ENCODE peak calls at places on chromosome 9, in seven cellular contexts. A is adrenal gland, Z is Peyer's patch, R is vagina, O is testis, W is tibial nerve, P is endothelial cell of umbilical vein. H is an unnamed sample.

GRCh38 chr9:114035221-114035844 is 42.8 kb downstream of the AMBP start:
- DNase-seq in W (no peak), A (peak; percentile 57), P (no peak), Z (peak; percentile 9), O (no peak), R (no peak), H (peak; percentile 16)

GRCh38 chr9:16434522-16434921 is 435.9 kb downstream of the BNC2 start:
- DNase-seq in W (no peak), Z (no peak), R (no peak), O (no peak), A (no peak), P (no peak), H (no peak)

GRCh38 chr9:113863345-113863744 is 12.8 kb upstream of the ZNF618 start:
- DNase-seq in A (no peak), W (no peak), P (no peak), O (no peak), R (no peak), Z (no peak), H (no peak)

GRCh38 chr9:129486496-129487306 is 134.2 kb downstream of the C9orf50 start:
- DNase-seq in O (peak; percentile 91), Z (no peak), R (no peak), A (peak; percentile 83), P (no peak), W (peak; percentile 87), H (peak; percentile 75)

GRCh38 chr9:20408513-20408912 is 213.8 kb downstream of the MLLT3 start:
- DNase-seq in O (no peak), R (no peak), A (no peak), Z (no peak), P (no peak), W (no peak), H (no peak)

GRCh38 chr9:14522627-14523379 is 170.4 kb downstream of the ZDHHC21 start:
- DNase-seq in P (no peak), R (no peak), O (no peak), Z (no peak), W (no peak), A (no peak), H (no peak)

GRCh38 chr9:11735391-11735790 is 957.8 kb upstream of the TYRP1 start:
- DNase-seq in W (no peak), O (no peak), P (no peak), Z (no peak), R (no peak), A (no peak), H (no peak)

GRCh38 chr9:13144176-13144820 is 135.2 kb downstream of the MPDZ start:
- DNase-seq in Z (no peak), A (no peak), P (peak; percentile 19), O (no peak), R (no peak), W (no peak), H (no peak)

GRCh38 chr9:90848866-90849265 is 47.2 kb downstream of the SYK start:
- DNase-seq in R (peak; percentile 52), W (no peak), Z (no peak), P (no peak), O (no peak), A (no peak), H (no peak)

GRCh38 chr9:126564128-126564527 is 49.6 kb upstream of the LMX1B start:
- DNase-seq in R (no peak), W (no peak), O (no peak), P (no peak), Z (no peak), A (no peak), H (no peak)

GRCh38 chr9:76766126-76766525 is 1.9 kb downstream of the PCA3 start:
- DNase-seq in O (no peak), Z (no peak), P (no peak), W (no peak), A (no peak), R (no peak), H (no peak)

GRCh38 chr9:82781965-82782392 is 281.0 kb downstream of the RASEF start:
- DNase-seq in Z (no peak), R (no peak), P (no peak), O (peak; percentile 17), W (no peak), A (no peak), H (no peak)

GRCh38 chr9:4197548-4197947 is 102.3 kb downstream of the GLIS3 start:
- DNase-seq in P (no peak), W (no peak), O (peak; percentile 53), R (no peak), A (no peak), Z (no peak), H (no peak)

GRCh38 chr9:87233916-87234455 is 263.7 kb upstream of the DAPK1 start:
- DNase-seq in Z (no peak), A (no peak), R (no peak), O (no peak), W (no peak), P (no peak), H (no peak)

GRCh38 chr9:87991151-87991870 is 17.0 kb upstream of the CDK20 start:
- DNase-seq in P (no peak), Z (no peak), A (no peak), W (no peak), R (no peak), O (no peak), H (no peak)

GRCh38 chr9:126159661-126160060 is 167.0 kb upstream of the MVB12B start:
- DNase-seq in P (no peak), O (peak; percentile 9), A (peak; percentile 2), Z (no peak), W (no peak), R (peak; percentile 34), H (peak; percentile 4)

GRCh38 chr9:129751841-129752801 is 721 bp downstream of the PTGES start:
- DNase-seq in R (no peak), O (no peak), W (no peak), A (no peak), Z (no peak), P (no peak), H (no peak)

GRCh38 chr9:15373201-15373530 is 49.5 kb upstream of the SNAPC3 start:
- DNase-seq in Z (no peak), W (no peak), R (no peak), A (no peak), P (no peak), O (no peak), H (no peak)

GRCh38 chr9:82354260-82354659 is 365.7 kb downstream of the SPATA31D1 start:
- DNase-seq in Z (no peak), A (no peak), O (no peak), W (no peak), P (no peak), R (no peak), H (no peak)

GRCh38 chr9:76352026-76352620 is 42.1 kb downstream of the RFK start:
- DNase-seq in O (no peak), W (no peak), P (no peak), R (no peak), Z (no peak), A (no peak), H (no peak)

DNA sequence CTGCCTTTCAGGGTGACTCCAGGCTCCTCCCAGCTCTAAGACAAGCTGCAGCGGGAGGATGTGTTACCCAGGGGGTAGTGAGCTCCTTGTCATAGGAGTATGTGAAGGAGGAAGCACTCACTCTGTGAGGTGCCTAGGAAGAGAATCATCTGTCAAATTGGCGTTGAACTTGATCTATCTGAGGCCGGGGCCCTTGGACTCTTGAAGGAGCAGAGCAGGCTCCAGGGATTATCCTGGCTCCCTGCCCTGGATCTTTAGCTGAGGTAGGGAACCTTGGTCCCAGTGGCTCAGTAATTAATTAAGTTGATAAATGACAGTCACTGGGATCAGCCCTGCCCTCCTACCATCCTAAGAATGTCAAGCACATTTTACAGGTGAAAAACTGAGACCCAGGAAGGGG is 15.5 kb downstream of the ADGRD2 start:
- DNase-seq in Z (no peak), R (no peak), O (no peak), W (no peak), A (no peak), P (no peak), H (no peak)
- TF ChIP-seq CTCF in Z (no peak), R (no peak), O (no peak), W (no peak), A (no peak), P (no peak), H (no peak)

DNA sequence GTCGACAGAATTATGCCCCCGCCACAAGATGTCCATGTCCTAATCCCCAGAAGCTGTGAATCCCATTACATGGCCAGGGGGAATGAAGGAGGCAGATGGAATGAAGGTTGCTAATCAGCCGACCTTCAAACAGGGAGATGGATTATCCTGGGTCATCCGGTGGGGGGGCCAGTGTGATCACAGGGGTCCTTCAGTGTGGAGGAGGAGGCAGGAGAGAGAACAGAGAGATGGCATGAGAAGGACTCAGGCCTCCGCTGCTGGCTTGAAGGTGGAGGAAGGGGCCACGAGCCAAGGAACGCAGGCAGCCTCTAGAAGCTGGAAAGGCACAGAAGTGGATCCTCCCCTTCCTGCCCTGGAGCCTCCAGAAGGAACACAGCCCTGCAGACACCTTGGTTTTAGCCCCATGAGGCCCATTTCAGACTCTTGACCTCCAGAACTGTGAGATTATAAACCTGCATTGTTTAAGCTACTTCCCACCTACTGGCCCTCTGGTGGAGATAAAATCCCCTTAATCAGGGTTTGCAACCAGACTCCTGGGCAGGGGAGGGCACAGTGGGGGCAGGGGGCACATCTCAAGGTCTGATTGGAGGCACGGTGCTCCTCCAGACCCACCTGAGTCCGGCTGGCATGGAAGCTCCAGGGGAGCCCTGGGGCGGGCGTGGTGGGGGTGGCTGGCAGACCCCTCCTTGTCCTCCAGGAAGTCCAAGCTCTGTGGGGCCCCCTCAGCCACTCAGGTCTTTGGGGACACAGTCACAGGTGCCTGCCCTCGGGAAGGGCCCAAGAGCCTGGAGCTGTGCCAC is 13.8 kb downstream of the PTGES2 start:
- DNase-seq in P (no peak), W (no peak), R (no peak), A (no peak), Z (no peak), O (no peak), H (peak; percentile 35)
- TF ChIP-seq POLR2A in P (no peak), W (no peak), R (no peak), A (no peak), Z (peak; percentile 49), O (no peak), H (no peak)

GRCh38 chr9:118083161-118083560 is 379.0 kb downstream of the TLR4 start:
- DNase-seq in A (no peak), Z (no peak), O (no peak), R (no peak), W (no peak), P (no peak), H (no peak)

GRCh38 chr9:118091676-118092490 is 387.7 kb downstream of the TLR4 start:
- DNase-seq in Z (no peak), O (no peak), W (no peak), R (no peak), P (no peak), A (no peak), H (no peak)

GRCh38 chr9:118091221-118091620 is 387.0 kb downstream of the TLR4 start:
- DNase-seq in P (no peak), Z (no peak), A (no peak), R (no peak), W (no peak), O (no peak), H (no peak)

DNA sequence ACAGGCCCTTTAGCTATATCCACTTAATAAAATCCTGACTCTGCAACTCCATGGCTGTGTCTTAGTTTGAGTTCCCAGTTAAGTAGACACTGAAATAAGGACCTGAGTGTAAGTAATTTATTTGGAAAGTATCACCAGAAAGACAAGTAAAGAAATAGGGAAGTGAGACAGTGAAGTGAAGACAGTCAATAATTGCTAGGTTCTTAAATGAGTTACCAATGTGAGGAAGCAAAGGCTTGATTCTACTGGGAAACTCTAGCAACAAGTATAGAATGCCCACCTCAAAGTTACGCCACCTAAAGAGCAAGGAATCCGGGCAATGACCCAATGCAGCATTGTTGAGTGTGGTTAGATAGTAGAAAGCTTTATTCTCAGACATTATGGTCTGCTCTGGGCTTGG is 383.9 kb downstream of the TLR4 start:
- DNase-seq in R (no peak), O (no peak), Z (no peak), W (no peak), A (no peak), P (no peak), H (no peak)
- TF ChIP-seq CTCF in R (no peak), O (no peak), Z (no peak), W (no peak), A (no peak), P (no peak), H (no peak)

GRCh38 chr9:69760278-69760610 is 433 bp upstream of the PTAR1 start:
- DNase-seq in P (no peak), A (no peak), W (no peak), R (no peak), O (no peak), Z (peak; percentile 26), H (no peak)
- TF ChIP-seq POLR2A in P (no peak), A (no peak), W (no peak), R (no peak), O (no peak), Z (no peak), H (no peak)

H was measured in ovary.